ENCODE peak calls at places on chromosomes 4 and X, in six cellular contexts. Z, M, G, B, F and D are unnamed samples.

GRCh38 chr4:115113382-115114106 is at the start of gene NDST4:
- DNase-seq in B (no peak), F (peak; percentile 4), M (no peak), G (no peak), Z (no peak), D (no peak)

GRCh38 chrX:131704136-131704695 is 160.3 kb downstream of the OR13H1 start:
- DNase-seq in M (peak; percentile 95), Z (peak; percentile 87), G (peak; percentile 76), B (no peak), F (no peak), D (no peak)

GRCh38 chr4:39406763-39407583 is at the start of gene KLB:
- DNase-seq in F (peak; percentile 61), M (peak; percentile 69), Z (no peak), B (peak; percentile 27), G (no peak), D (no peak)

GRCh38 chr4:16884673-16885460 is 13.6 kb downstream of the LDB2 start:
- DNase-seq in G (no peak), B (no peak), Z (no peak), M (no peak), F (no peak), D (no peak)

GRCh38 chr4:24730256-24731001 is 64.9 kb upstream of the SOD3 start:
- DNase-seq in B (peak; percentile 7), G (peak; percentile 85), Z (no peak), F (peak; percentile 45), M (peak; percentile 55), D (no peak)

GRCh38 chr4:140018931-140019618 is 134.9 kb downstream of the MAML3 start:
- DNase-seq in M (no peak), Z (no peak), B (no peak), F (no peak), G (no peak), D (no peak)

GRCh38 chr4:38993683-38994082 is 38.5 kb downstream of the TMEM156 start:
- DNase-seq in Z (no peak), G (no peak), B (no peak), F (no peak), M (no peak), D (no peak)

GRCh38 chrX:1491851-1492349 is 39.2 kb upstream of the ASMTL start:
- DNase-seq in Z (peak; percentile 87), G (no peak), F (no peak), M (no peak), B (no peak), D (peak; percentile 91)

GRCh38 chr4:107548211-107548905 is 171.7 kb downstream of the PAPSS1 start:
- DNase-seq in G (no peak), B (peak; percentile 34), F (no peak), Z (no peak), M (no peak), D (no peak)

GRCh38 chr4:173230077-173230476 is 61.5 kb downstream of the GALNT7 start:
- DNase-seq in B (no peak), F (no peak), G (no peak), Z (no peak), M (no peak), D (no peak)

GRCh38 chr4:186657766-186658165 is 65.9 kb downstream of the FAT1 start:
- DNase-seq in B (peak; percentile 56), Z (no peak), F (no peak), M (no peak), G (no peak), D (no peak)

GRCh38 chr4:186351672-186352194 is 85.7 kb downstream of the F11 start:
- DNase-seq in Z (no peak), F (no peak), M (no peak), G (no peak), B (no peak), D (no peak)

GRCh38 chrX:47637546-47638195 is 7.9 kb upstream of the CFP start:
- DNase-seq in G (no peak), M (peak; percentile 53), F (peak; percentile 50), Z (no peak), B (no peak), D (no peak)

GRCh38 chrX:9785252-9785943 is 831 bp upstream of the SHROOM2 start:
- DNase-seq in F (no peak), Z (no peak), G (no peak), B (no peak), M (no peak), D (no peak)

GRCh38 chr4:183872531-183872930 is 32.6 kb upstream of the STOX2 start:
- DNase-seq in F (no peak), Z (no peak), B (no peak), G (no peak), M (no peak), D (no peak)

GRCh38 chr4:183878571-183878970 is 26.5 kb upstream of the STOX2 start:
- DNase-seq in F (no peak), Z (no peak), M (no peak), G (no peak), B (no peak), D (no peak)

GRCh38 chr4:183875251-183875825 is 29.8 kb upstream of the STOX2 start:
- DNase-seq in B (no peak), G (no peak), Z (no peak), M (no peak), F (peak; percentile 6), D (no peak)

GRCh38 chr4:183873389-183874185 is 31.5 kb upstream of the STOX2 start:
- DNase-seq in G (no peak), Z (no peak), M (no peak), F (no peak), B (no peak), D (no peak)

GRCh38 chr4:183876268-183876934 is 28.7 kb upstream of the STOX2 start:
- DNase-seq in M (no peak), B (peak; percentile 58), Z (no peak), G (peak; percentile 84), F (peak; percentile 33), D (no peak)
- H3K4me3 ChIP-seq in M (no peak overlapping the region), B (peak overlapping the region; percentile 35), Z (no peak overlapping the region), G (peak overlapping the region; percentile 40), F (no peak overlapping the region), D (no peak overlapping the region)

DNA sequence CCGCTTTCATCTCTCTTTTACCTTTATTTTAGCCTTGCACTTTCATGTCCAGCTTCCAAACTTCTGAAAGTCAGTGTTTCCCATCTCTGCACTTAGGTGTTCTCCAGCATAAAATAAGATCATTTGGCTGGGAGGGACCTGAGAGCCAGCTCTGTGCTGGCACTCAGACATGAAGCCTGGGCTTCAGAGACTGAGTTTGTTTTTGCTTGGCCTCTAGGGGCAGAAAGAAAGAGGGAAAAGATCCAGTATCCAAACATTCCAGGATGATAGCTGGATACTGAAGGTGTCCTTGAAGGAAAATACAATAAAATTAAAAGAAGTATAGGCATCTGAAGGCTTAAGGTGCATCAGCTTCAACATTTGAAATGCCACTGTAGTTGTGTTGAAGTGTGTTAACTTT is 202.4 kb upstream of the ZIC3 start:
- DNase-seq in F (no peak), B (no peak), Z (no peak), G (no peak), M (no peak), D (no peak)
- TF ChIP-seq CTCF in F (no peak), B (no peak), Z (no peak), G (no peak), M (no peak), D (no peak)

GRCh38 chrX:23334536-23334870 is at the start of gene PTCHD1:
- DNase-seq in F (no peak), B (no peak), G (no peak), Z (no peak), M (no peak), D (no peak)
- H3K4me3 ChIP-seq in F (no peak within 1 kb of the TSS), B (no peak within 1 kb of the TSS), G (no peak within 1 kb of the TSS), Z (no peak within 1 kb of the TSS), M (peak within 1 kb of the TSS; percentile 14), D (no peak within 1 kb of the TSS)

GRCh38 chr4:3338976-3339531 is 46.2 kb downstream of the RGS12 start:
- DNase-seq in Z (no peak), M (no peak), G (peak; percentile 48), B (no peak), F (no peak), D (no peak)

GRCh38 chr4:3339566-3339965 is 46.7 kb downstream of the RGS12 start:
- DNase-seq in Z (no peak), G (peak; percentile 34), F (no peak), B (no peak), M (no peak), D (no peak)

GRCh38 chr4:3337811-3338210 is 45.0 kb downstream of the RGS12 start:
- DNase-seq in M (no peak), G (no peak), B (no peak), F (no peak), Z (no peak), D (no peak)

GRCh38 chr4:3337357-3337732 is 44.5 kb downstream of the RGS12 start:
- DNase-seq in F (no peak), G (peak; percentile 36), M (no peak), B (no peak), Z (no peak), D (no peak)

DNA sequence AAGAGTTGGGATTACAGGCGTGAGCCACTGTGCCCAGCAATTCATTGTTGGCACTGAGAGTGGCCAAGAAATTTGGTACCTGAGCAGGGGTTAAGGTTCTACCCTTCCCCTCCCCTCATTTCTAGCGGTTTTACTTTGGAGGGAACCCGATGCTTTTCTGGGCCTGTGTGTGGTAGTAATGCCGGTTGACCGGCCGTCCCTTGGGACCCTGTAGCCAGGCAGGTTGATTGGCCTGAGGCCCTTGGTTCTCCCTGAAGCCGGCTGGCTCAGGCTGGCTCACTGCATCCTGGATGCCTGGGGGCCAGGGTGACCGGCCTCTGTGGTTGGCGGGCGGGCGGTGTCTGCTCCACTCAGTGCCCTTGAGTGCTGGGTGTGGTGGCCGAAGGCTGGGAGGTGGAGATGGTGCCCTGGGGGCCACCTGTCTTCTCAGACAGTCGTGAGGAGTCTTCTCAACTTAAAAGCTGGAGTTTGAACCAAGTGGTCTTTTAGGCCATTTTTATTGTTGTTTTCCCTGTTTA is 45.6 kb downstream of the RGS12 start:
- DNase-seq in G (peak; percentile 36), B (no peak), Z (no peak), M (no peak), F (no peak), D (no peak)
- TF ChIP-seq CTCF in G (no peak), B (no peak), Z (no peak), M (no peak), F (no peak), D (no peak)

DNA sequence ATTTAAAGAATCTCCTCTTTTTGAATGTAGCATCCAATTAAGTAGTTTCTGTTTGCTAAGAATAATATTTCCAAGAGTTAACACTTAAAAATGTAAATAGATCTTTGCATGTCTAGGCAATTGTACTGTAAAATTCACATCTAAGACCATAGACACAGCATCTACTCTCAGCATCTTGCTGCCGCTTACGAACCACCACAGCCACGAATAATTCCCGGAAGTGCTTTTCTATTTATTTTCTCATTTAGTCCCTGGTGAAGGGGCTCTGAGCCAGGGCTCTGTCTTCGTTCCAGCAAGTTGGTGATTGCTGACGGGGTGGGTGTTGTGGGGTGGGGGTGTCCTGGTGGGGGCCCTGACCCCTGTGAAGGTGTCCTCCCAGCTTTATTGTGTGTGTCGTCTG is 1.5 kb downstream of the NSG1 start:
- DNase-seq in B (no peak), F (no peak), M (no peak), G (no peak), Z (no peak), D (no peak)
- H3K4me3 ChIP-seq in B (no peak overlapping the region), F (no peak overlapping the region), M (no peak overlapping the region), G (no peak overlapping the region), Z (no peak overlapping the region), D (peak overlapping the region; percentile 49)

GRCh38 chr4:126794363-126794762 is 838.4 kb upstream of the INTU start:
- DNase-seq in B (peak; percentile 17), M (no peak), Z (no peak), G (no peak), F (no peak), D (no peak)

GRCh38 chr4:126784966-126785580 is 847.7 kb upstream of the INTU start:
- DNase-seq in Z (no peak), G (no peak), B (no peak), M (no peak), F (no peak), D (no peak)

GRCh38 chr4:126790633-126791032 is 842.1 kb upstream of the INTU start:
- DNase-seq in Z (no peak), M (no peak), B (no peak), G (no peak), F (no peak), D (no peak)
- TF ChIP-seq CTCF in Z (no peak), M (no peak), B (no peak), G (no peak), F (no peak), D (no peak)